ENCODE peak calls at places on chromosomes 6 and 20, in five cellular contexts. B is PC-3, Y is adipocyte, V is SK-N-SH, R is mammary epithelial cell. Z is an unnamed sample.

GRCh38 chr20:38203337-38204003 is 38.4 kb upstream of the TGM2 start:
- DNase-seq in V (no peak), Y (no peak), R (no peak), B (no peak), Z (no peak)

GRCh38 chr6:1387632-1388031 is 1.7 kb upstream of the FOXF2 start:
- DNase-seq in R (no peak), B (no peak), V (no peak), Y (no peak), Z (no peak)

GRCh38 chr20:2829376-2829775 is 11.1 kb downstream of the PCED1A start:
- DNase-seq in R (no peak), V (no peak), B (no peak), Y (no peak), Z (no peak)

GRCh38 chr20:1327827-1328679 is 886 bp downstream of the SDCBP2 start:
- DNase-seq in B (no peak), R (no peak), V (no peak), Y (no peak), Z (no peak)

GRCh38 chr6:99013145-99013544 is 65.4 kb upstream of the FBXL4 start:
- DNase-seq in B (peak), Y (peak), V (no peak), R (peak), Z (no peak)

GRCh38 chr20:47379433-47380150 is 23.1 kb upstream of the ZMYND8 start:
- DNase-seq in R (no peak), Y (peak), B (no peak), V (no peak), Z (no peak)

GRCh38 chr6:52416629-52417151 is 3.5 kb upstream of the EFHC1 start:
- DNase-seq in Y (peak), B (peak), R (peak), V (peak), Z (no peak)

GRCh38 chr6:5763871-5764270 is 242.9 kb downstream of the NRN1 start:
- DNase-seq in R (no peak), Y (no peak), V (no peak), B (no peak), Z (no peak)

GRCh38 chr6:46263709-46264091 is 92.9 kb upstream of the ENPP5 start:
- DNase-seq in V (no peak), Y (peak), B (peak), R (peak), Z (no peak)

GRCh38 chr6:168301648-168302398 is 17.8 kb downstream of the DACT2 start:
- DNase-seq in R (no peak), B (no peak), V (no peak), Y (no peak), Z (no peak)

GRCh38 chr6:169185692-169186485 is 67.8 kb downstream of the THBS2 start:
- DNase-seq in B (no peak), R (no peak), Y (no peak), V (no peak), Z (no peak)

GRCh38 chr6:24495516-24495847 is 713 bp downstream of the ALDH5A1 start:
- DNase-seq in R (no peak), B (peak), Y (peak), V (no peak), Z (peak)

GRCh38 chr6:41442800-41443501 is 103.2 kb upstream of the FOXP4 start:
- DNase-seq in V (peak), Y (peak), B (no peak), R (no peak), Z (peak)

GRCh38 chr20:19693508-19693907 is 64.5 kb upstream of the RIN2 start:
- DNase-seq in Y (no peak), B (no peak), V (no peak), R (no peak), Z (no peak)

GRCh38 chr6:136956590-136957573 is 34.8 kb downstream of the SLC35D3 start:
- DNase-seq in R (no peak), V (peak), Y (peak), B (no peak), Z (no peak)

GRCh38 chr6:69732640-69733039 is 64.2 kb downstream of the LMBRD1 start:
- DNase-seq in B (peak), V (no peak), R (no peak), Y (peak), Z (no peak)

GRCh38 chr20:63009988-63010769 is 3.4 kb upstream of the BHLHE23 start:
- DNase-seq in V (no peak), B (no peak), Y (no peak), R (no peak), Z (no peak)

GRCh38 chr6:30508890-30509736 is 19.8 kb downstream of the HLA-E start:
- DNase-seq in B (peak), V (no peak), R (no peak), Y (no peak), Z (no peak)

GRCh38 chr6:142746524-142746923 is 198.5 kb downstream of the HIVEP2 start:
- DNase-seq in B (peak), Y (peak), V (peak), R (no peak), Z (no peak)

GRCh38 chr6:35601331-35602132 is 87.2 kb downstream of the FKBP5 start:
- DNase-seq in R (peak), B (peak), V (peak), Y (peak), Z (no peak)

GRCh38 chr6:168342626-168343025 is 23.0 kb upstream of the DACT2 start:
- DNase-seq in B (peak), Y (no peak), V (no peak), R (no peak), Z (no peak)

GRCh38 chr20:25285091-25285647 is 37.3 kb downstream of the PYGB start:
- DNase-seq in V (no peak), B (no peak), R (no peak), Y (no peak), Z (no peak)

GRCh38 chr20:49394264-49394663 is 88.2 kb downstream of the KCNB1 start:
- DNase-seq in V (no peak), R (no peak), Y (no peak), B (no peak), Z (no peak)

GRCh38 chr20:37914672-37915433 is 11.9 kb downstream of the VSTM2L start:
- DNase-seq in B (no peak), Y (peak), V (peak), R (no peak), Z (peak)

GRCh38 chr20:24437322-24438090 is 31.9 kb upstream of the SYNDIG1 start:
- DNase-seq in R (no peak), Y (no peak), B (no peak), V (no peak), Z (no peak)

GRCh38 chr20:20489623-20490341 is 121.9 kb downstream of the INSM1 start:
- DNase-seq in V (no peak), B (no peak), Y (no peak), R (no peak), Z (no peak)

GRCh38 chr6:138972226-138972665 is 15.8 kb downstream of the REPS1 start:
- DNase-seq in Y (no peak), R (peak), B (peak), V (peak), Z (no peak)

GRCh38 chr6:33061987-33062386 is 11.5 kb downstream of the HLA-DPA1 start:
- DNase-seq in V (no peak), Y (no peak), R (no peak), B (peak), Z (no peak)

GRCh38 chr6:87628881-87629280 is 38.9 kb downstream of the ORC3 start:
- DNase-seq in R (no peak), V (no peak), B (no peak), Y (peak), Z (no peak)

GRCh38 chr20:39451386-39451785 is 489.2 kb downstream of the DHX35 start:
- DNase-seq in V (no peak), B (no peak), Y (no peak), R (no peak), Z (no peak)

GRCh38 chr20:39445095-39445494 is 483.0 kb downstream of the DHX35 start:
- DNase-seq in R (no peak), V (no peak), Y (no peak), B (no peak), Z (no peak)

GRCh38 chr20:39446397-39446796 is 484.3 kb downstream of the DHX35 start:
- DNase-seq in B (no peak), V (no peak), Y (no peak), R (no peak), Z (no peak)
- H3K9ac ChIP-seq in B (no peak), V (no peak), Y (no peak), R (no peak), Z (no peak)

DNA sequence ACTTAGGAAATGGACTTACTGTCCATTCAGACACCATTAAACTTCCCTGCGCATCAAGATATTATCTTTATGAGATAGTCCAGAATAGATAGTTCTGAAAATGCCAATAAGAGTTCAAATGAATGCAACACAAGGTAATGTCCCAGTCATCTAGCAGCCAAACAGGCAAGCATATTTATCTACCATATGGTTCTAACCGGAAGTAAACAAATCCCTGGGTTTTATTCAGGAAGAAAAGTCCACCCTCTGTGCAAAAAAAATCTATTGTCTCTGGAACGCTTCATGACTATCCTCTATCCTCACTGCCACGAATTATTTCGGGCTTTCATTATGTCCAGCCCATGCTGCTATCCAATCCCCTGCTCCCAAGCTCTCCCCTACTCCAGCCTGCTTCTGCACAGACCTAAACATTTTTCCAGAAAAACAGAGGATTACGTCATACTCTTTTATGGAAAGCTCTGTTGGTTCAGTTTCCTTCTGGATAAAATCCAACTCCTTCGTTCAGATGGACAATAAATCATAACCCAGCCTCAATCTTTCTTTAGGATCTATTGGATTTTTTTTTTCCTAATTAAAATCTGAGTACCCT is 11.4 kb downstream of the PPIL6 start:
- DNase-seq in Y (peak), B (peak), R (no peak), V (no peak), Z (no peak)
- H3K9ac ChIP-seq in Y (no peak), B (no peak), R (no peak), V (no peak), Z (no peak)

GRCh38 chr20:44357555-44358130 is 2.1 kb downstream of the HNF4A start:
- DNase-seq in R (no peak), B (no peak), Y (no peak), V (no peak), Z (no peak)

GRCh38 chr20:44357020-44357419 is 1.5 kb downstream of the HNF4A start:
- DNase-seq in V (no peak), B (no peak), Y (no peak), R (no peak), Z (no peak)

GRCh38 chr20:44355503-44356352 is at the start of gene HNF4A:
- DNase-seq in Y (no peak), V (no peak), B (no peak), R (no peak), Z (no peak)

GRCh38 chr20:44354979-44355502 is 458 bp upstream of the HNF4A start:
- DNase-seq in Y (no peak), V (no peak), B (no peak), R (no peak), Z (no peak)

GRCh38 chr20:44356353-44356723 is 839 bp downstream of the HNF4A start:
- DNase-seq in Y (no peak), V (no peak), B (no peak), R (no peak), Z (no peak)
- H3K9ac ChIP-seq in Y (no peak), V (no peak), B (no peak), R (no peak), Z (no peak)

DNA sequence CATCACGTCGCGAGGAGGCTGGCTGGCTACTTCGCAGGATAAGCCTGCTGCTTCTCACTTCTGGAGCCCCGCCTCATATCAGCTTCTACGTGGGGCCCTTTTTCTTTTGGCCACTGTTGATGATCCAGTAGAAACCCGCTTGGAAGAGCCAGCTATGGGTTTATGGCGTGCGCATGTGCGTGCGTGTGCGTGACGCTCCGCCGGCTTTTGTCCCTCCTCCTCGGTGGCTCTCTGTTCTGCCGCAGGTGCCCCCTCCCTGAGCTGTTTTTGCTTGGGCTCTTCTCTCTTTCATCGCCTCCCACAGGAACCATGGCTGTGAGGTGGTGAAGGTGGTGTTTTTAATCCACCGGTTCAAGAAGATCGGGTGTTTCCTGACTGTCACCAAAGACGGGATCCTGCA is 26.5 kb downstream of the EFCAB8 start:
- DNase-seq in B (no peak), R (no peak), V (no peak), Y (no peak), Z (no peak)
- H3K9ac ChIP-seq in B (no peak), R (no peak), V (no peak), Y (no peak), Z (no peak)

GRCh38 chr20:16352321-16352720 is 220.9 kb downstream of the KIF16B start:
- DNase-seq in R (no peak), B (no peak), Y (no peak), V (no peak), Z (no peak)

GRCh38 chr20:16351415-16351814 is 221.8 kb downstream of the KIF16B start:
- DNase-seq in V (peak), Y (no peak), B (no peak), R (no peak), Z (no peak)

GRCh38 chr20:16346956-16347355 is 226.3 kb downstream of the KIF16B start:
- DNase-seq in Y (no peak), R (no peak), B (no peak), V (no peak), Z (no peak)

GRCh38 chr20:16350465-16350864 is 222.8 kb downstream of the KIF16B start:
- DNase-seq in Y (no peak), R (peak), B (peak), V (no peak), Z (no peak)

DNA sequence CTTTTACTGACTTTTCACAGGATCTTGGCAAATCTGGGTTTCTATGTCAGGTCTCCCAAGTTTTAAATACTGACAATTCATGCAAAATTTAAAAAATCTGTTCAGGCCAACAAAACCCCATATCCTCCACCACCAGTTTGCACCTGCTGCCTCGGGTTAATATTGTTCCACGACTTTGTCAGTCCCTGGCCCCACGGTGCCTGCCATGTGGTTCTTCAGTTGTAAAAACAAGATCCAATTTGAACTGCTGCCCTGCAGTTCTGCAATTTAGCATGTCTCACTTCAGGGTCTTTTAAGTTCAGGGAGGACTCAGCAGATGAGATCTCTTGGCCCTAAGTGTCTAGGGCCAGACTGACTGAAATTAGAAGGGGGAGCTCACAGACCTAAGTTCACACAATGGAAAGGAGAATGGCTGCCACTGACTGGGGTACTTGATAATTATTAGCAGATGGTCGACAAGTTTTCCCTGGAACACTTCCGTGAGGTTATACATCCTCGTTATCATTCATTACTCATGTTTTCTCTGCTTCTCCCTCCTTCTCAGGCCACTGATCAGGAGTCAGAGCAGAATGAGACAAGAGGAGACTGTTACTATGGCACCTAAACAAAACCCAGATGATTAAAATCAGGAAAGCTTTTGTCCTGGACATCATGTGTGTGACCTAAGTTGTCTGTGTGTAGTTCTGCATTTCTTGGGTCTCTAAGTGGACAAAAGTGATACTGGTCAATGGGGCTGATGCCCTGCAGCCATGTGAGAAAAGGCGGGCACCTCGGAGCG is 223.5 kb downstream of the KIF16B start:
- DNase-seq in Y (no peak), R (no peak), B (no peak), V (peak), Z (no peak)
- H3K9ac ChIP-seq in Y (no peak), R (no peak), B (no peak), V (peak), Z (no peak)

DNA sequence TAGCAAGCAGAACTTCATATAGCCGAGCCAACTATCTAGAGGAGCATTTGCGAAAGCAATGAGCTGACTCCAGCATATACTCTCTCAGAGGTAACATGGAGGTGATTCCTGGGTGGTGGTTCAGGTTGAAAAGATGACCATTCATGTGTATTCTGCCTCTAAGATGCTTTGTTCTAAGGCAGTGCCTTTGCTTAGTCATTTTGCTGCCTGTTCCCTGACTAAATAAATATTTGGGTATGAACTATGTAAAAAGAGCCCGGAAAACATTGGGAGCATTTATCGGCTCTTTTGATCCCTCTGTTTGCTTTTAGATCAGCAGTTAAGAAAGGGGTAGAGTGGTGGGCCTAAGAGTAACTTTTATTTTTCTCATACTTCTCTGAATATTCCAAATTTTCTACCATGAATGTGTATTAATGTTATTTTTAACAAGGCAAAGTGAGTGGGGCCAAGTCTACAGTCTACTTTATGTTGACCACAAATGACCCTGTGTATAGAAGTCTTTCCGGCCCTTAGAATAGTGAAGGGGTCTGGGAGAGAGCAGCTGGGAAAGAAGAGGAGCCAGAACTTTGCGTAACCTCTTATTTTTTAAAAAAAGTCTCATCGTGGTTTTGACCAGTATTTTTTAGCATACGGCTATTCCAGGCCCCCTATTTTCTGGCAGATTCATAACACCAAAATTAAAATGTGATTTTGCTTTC is 206.5 kb upstream of the EYA4 start:
- DNase-seq in R (no peak), B (peak), Y (no peak), V (no peak), Z (no peak)
- H3K9ac ChIP-seq in R (no peak), B (no peak), Y (no peak), V (no peak), Z (no peak)

DNA sequence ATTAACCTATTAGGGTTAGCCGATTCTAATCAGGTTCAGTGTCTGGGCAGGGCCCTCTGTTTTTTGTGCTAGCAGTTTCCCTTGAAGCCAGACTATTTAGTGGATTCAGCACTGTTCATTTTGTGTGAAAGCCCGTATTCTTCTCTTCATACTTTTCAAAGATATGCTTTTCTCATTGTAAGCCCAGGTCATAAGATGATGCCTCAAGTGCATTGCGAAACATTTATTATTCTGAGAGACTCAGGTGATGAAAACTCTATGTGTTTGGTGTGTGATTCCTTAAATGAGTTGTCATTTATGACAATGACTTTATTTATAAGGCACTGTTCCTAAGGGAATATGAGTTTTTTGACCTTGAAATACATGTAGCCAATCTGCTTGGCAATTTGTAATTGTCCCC is 851.0 kb upstream of the FLRT3 start:
- DNase-seq in Y (no peak), B (no peak), R (peak), V (no peak), Z (no peak)
- H3K9ac ChIP-seq in Y (no peak), B (no peak), R (no peak), V (no peak), Z (no peak)

DNA sequence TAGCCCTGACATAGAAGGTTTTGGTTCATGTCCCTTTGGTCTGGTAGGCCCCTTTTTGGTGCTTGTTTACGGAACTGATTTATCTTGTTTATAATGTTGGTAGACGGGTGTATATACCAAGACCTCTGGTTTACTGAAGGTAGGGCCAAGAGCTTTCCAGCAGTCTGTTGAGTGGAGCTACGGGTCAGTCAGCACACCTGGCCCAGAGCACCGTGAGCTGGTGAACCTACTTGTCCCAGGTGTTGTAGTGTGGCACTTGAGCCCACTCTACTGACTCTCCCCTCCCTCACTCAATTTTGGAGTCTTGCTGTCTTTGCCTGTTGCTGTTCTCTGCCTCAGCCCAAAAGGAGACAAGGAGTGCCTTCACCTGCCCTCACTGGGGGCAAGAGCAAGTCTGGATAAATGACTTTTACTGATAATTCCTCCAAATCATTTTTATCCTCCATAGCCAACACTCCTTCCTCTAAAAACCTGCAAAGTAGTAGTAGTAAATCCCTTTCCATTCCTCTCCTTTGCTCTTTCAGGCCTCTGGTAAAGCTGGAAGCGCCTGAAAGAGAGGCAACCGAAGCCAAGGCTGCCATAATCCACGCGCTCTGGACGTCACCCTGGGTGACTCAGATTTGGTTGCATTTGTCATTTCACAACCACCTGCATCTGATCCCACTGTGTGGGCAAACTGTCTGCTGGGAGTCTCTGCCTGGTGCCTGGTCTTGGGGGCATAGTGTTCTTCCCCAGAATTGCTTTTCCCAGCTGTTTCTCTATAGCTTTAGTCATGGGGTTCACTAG is 22.2 kb downstream of the RREB1 start:
- DNase-seq in Y (peak), B (peak), R (no peak), V (no peak), Z (no peak)
- H3K9ac ChIP-seq in Y (no peak), B (no peak), R (no peak), V (no peak), Z (no peak)

GRCh38 chr20:10883166-10883565 is 209.4 kb upstream of the JAG1 start:
- DNase-seq in B (no peak), V (no peak), R (no peak), Y (no peak), Z (no peak)
- H3K9ac ChIP-seq in B (no peak), V (no peak), R (no peak), Y (no peak), Z (no peak)

Z was measured in NT2/D1.